ENCODE peak calls at places on chromosome 16, in four cellular contexts. Z, Q, R and B are unnamed samples.
A peak's percentile ranks its signal among the peaks of the same experiment; 100 is the strongest.

GRCh38 chr16:69818811-69819587 is 56.9 kb downstream of the WWP2 start:
- DNase-seq in Z (no peak), Q (no peak), R (no peak), B (no peak)

GRCh38 chr16:89482087-89482823 is 8.1 kb downstream of the ANKRD11 start:
- DNase-seq in Z (no peak), Q (no peak), R (no peak), B (no peak)

GRCh38 chr16:87309912-87310485 is 7.2 kb downstream of the C16orf95 start:
- DNase-seq in Z (no peak), Q (no peak), R (no peak), B (no peak)

GRCh38 chr16:57859331-57859730 is 57.0 kb upstream of the KIFC3 start:
- DNase-seq in Z (no peak), Q (no peak), R (no peak), B (no peak)

GRCh38 chr16:50151744-50152143 is 1.4 kb upstream of the TENT4B start:
- DNase-seq in Z (peak; percentile 13), Q (no peak), R (no peak), B (no peak)

GRCh38 chr16:31108035-31108793 is at the start of gene BCKDK:
- DNase-seq in Z (peak; percentile 85), Q (peak; percentile 80), R (no peak), B (peak; percentile 87)

GRCh38 chr16:87464691-87465300 is 28.0 kb downstream of the ZCCHC14 start:
- DNase-seq in Z (peak; percentile 60), Q (peak; percentile 58), R (peak; percentile 94), B (peak; percentile 61)

GRCh38 chr16:48498761-48499600 is 111.0 kb downstream of the N4BP1 start:
- DNase-seq in Z (no peak), Q (peak; percentile 58), R (peak; percentile 91), B (no peak)

GRCh38 chr16:11410382-11411058 is 65.3 kb downstream of the RMI2 start:
- DNase-seq in Z (no peak), Q (no peak), R (no peak), B (no peak)

GRCh38 chr16:50744911-50745310 is 3.0 kb downstream of the CYLD start:
- DNase-seq in Z (no peak), Q (no peak), R (no peak), B (no peak)

GRCh38 chr16:88847654-88848053 is 9.1 kb downstream of the GALNS start:
- DNase-seq in Z (no peak), Q (no peak), R (no peak), B (no peak)

GRCh38 chr16:66635406-66635805 is 30.9 kb downstream of the CMTM3 start:
- DNase-seq in Z (no peak), Q (no peak), R (no peak), B (no peak)

GRCh38 chr16:28981517-28981916 is 3.3 kb upstream of the LAT start:
- DNase-seq in Z (no peak), Q (peak; percentile 52), R (no peak), B (no peak)

GRCh38 chr16:15033309-15033707 is 22.6 kb downstream of the NTAN1 start:
- DNase-seq in Z (peak; percentile 41), Q (no peak), R (no peak), B (peak; percentile 77)

GRCh38 chr16:551210-551609 is 9.0 kb upstream of the PRR35 start:
- DNase-seq in Z (no peak), Q (no peak), R (no peak), B (no peak)

GRCh38 chr16:552171-552570 is 8.0 kb upstream of the PRR35 start:
- DNase-seq in Z (no peak), Q (no peak), R (no peak), B (no peak)

GRCh38 chr16:546909-547770 is 13.1 kb upstream of the PRR35 start:
- DNase-seq in Z (peak; percentile 75), Q (peak; percentile 91), R (no peak), B (peak; percentile 68)

GRCh38 chr16:548586-548985 is 11.6 kb upstream of the PRR35 start:
- DNase-seq in Z (no peak), Q (no peak), R (no peak), B (no peak)

DNA sequence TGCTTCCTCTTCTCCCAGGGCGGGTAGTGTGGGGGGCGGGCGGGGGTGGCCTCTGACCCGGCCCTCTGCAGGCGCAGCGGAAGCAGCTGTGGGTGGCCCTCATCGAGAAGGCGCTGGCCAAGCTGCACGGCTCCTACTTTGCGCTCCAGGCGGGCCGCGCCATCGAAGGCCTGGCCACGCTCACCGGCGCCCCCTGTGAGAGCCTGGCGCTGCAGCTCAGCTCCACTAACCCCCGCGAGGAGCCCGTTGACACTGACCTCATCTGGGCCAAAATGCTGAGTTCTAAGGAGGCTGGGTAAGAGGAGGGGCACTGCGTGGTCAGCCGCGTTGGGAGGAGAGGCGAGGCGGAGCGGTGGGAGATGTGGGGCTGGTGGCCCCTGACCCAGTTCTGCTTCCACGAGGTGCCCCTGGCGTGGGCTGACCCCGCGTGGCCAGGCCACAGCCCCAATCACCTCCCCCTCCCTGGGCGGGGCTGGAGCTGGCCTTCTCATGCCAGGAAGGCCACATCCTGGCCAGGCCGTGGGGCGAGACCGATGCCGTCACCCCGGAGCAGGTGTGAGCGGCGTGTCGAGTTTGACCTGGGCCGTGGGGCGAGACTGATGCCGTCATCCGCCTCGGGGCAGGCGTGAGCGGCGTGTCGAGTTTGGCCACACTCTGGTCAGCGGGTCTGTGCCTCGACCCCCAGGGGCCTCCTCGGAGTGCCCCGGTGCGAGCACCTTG is 10.5 kb upstream of the PRR35 start:
- DNase-seq in Z (no peak), Q (no peak), R (no peak), B (no peak)
- TF ChIP-seq CTCF in Z (no peak), Q (no peak), R (no peak), B (no peak)

GRCh38 chr16:59111280-59111679 is 377.2 kb upstream of the GOT2 start:
- DNase-seq in Z (no peak), Q (no peak), R (no peak), B (no peak)
- H3K9me3 ChIP-seq in Z (no peaks in the 10 kb centered on the region), Q (no peaks in the 10 kb centered on the region), R (no peaks in the 10 kb centered on the region), B (no peaks in the 10 kb centered on the region)

GRCh38 chr16:4385066-4385788 is 13.6 kb downstream of the VASN start:
- DNase-seq in Z (no peak), Q (no peak), R (no peak), B (no peak)
- TF ChIP-seq CTCF in Z (no peak), Q (no peak), R (no peak), B (no peak)

DNA sequence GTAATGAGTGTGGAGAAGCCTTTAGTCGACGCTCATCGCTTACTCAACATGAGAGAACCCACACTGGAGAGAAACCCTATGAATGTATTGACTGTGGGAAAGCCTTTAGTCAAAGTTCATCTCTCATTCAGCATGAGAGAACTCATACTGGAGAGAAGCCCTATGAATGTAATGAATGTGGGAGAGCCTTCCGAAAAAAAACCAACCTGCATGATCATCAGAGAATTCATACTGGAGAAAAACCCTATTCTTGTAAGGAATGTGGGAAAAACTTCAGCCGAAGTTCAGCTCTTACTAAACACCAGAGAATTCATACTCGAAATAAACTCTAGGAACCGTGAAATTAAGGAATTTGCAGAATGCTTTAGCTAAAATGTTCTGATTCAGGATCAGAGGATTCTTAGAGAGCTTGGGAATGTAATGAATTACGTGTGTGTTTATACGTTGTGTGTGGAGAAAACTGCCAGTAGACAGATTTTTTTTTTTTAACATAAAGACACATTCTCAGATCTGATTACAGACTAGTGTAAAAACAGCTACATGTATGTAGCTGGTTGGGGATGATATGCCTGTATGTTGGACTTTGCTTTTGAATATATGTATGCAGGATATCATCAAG is 25.4 kb downstream of the ZFP90 start:
- DNase-seq in Z (no peak), Q (no peak), R (no peak), B (no peak)
- H3K9me3 ChIP-seq in Z (peaks cover 100% of the 10 kb centered on the region), Q (peaks cover 44% of the 10 kb centered on the region), R (peaks cover 25% of the 10 kb centered on the region), B (peaks cover 100% of the 10 kb centered on the region)